ENCODE peak calls at places on chromosomes 6 and 20, in five cellular contexts. G is T-helper 2 cell; X is hypothalamus; Z is activated CD4-positive, CD25-positive, alpha-beta regulatory T cell; F is CD8-positive, alpha-beta T cell. B is an unnamed sample.

GRCh38 chr6:41040911-41041536 is 1.2 kb upstream of the TSPO2 start:
- DNase-seq in G (no peak), F (no peak), Z (no peak), X (no peak), B (no peak)

GRCh38 chr6:141878686-141879085 is 254.0 kb upstream of the GJE1 start:
- DNase-seq in X (no peak), Z (no peak), G (no peak), F (no peak), B (no peak)

GRCh38 chr20:20702330-20703245 is 9.9 kb downstream of the RALGAPA2 start:
- DNase-seq in G (no peak), Z (no peak), X (no peak), F (no peak), B (no peak)

GRCh38 chr6:105452924-105453756 is 50.3 kb upstream of the PREP start:
- DNase-seq in F (peak), G (no peak), X (peak), Z (no peak), B (peak)

GRCh38 chr6:18214003-18214402 is 50.3 kb downstream of the DEK start:
- DNase-seq in Z (no peak), G (no peak), F (no peak), X (no peak), B (peak)

GRCh38 chr20:53735536-53736050 is 142.0 kb upstream of the ZNF217 start:
- DNase-seq in Z (no peak), F (no peak), G (no peak), X (no peak), B (no peak)

GRCh38 chr6:75963569-75963968 is 108.9 kb downstream of the IMPG1 start:
- DNase-seq in F (no peak), Z (no peak), G (no peak), X (no peak), B (no peak)

GRCh38 chr6:122736166-122736565 is 43.4 kb upstream of the FABP7 start:
- DNase-seq in G (no peak), X (no peak), F (no peak), Z (no peak), B (no peak)

GRCh38 chr6:9646346-9647042 is 768.4 kb downstream of the TFAP2A start:
- DNase-seq in X (no peak), F (no peak), G (no peak), Z (no peak), B (no peak)

B was measured in GM13977.